ENCODE peak calls at places on chromosome 2, in ten cellular contexts. I is M059J; E is NCI-H1092 treated with DMSO at 0.1 percent for 48 hours; H is A673; C is stimulated activated CD8-positive, alpha-beta memory T cell treated with anti-CD3 and anti-CD28 coated beads, Interleukin-4, amount 100 ng/mL, for 1 hour; P is cerebellar cortex; B is HFF-Myc; V is fibroblast of gingiva; R is dorsolateral prefrontal cortex; O is stimulated activated naive CD8-positive, alpha-beta T cell treated with anti-CD3 and anti-CD28 coated beads, Interleukin-15, Interleukin-2, amounts not matched to agents 100 U/mL and 50 U/mL, for 24 hours. T is an unnamed sample.

GRCh38 chr2:127220807-127221527 is 868 bp upstream of the CYP27C1 start:
- DNase-seq in I (peak; percentile 22), E (no peak), H (no peak), C (no peak), P (no peak), B (no peak), V (no peak), R (no peak), O (no peak), T (no peak)

GRCh38 chr2:197614532-197614931 is 60.9 kb downstream of the RFTN2 start:
- DNase-seq in I (no peak), E (no peak), H (no peak), C (no peak), P (no peak), B (no peak), V (no peak), R (no peak), O (no peak), T (peak; percentile 37)

GRCh38 chr2:127508621-127509034 is 17.7 kb downstream of the IWS1 start:
- DNase-seq in I (peak; percentile 99), E (peak; percentile 26), H (peak; percentile 98), C (no peak), P (peak; percentile 51), B (peak; percentile 97), V (peak; percentile 100), R (peak; percentile 77), O (no peak), T (peak; percentile 51)

GRCh38 chr2:141348481-141348880 is 782.3 kb downstream of the LRP1B start:
- DNase-seq in I (no peak), E (no peak), H (no peak), C (no peak), P (no peak), B (peak; percentile 44), V (peak; percentile 58), R (no peak), O (no peak), T (no peak)

GRCh38 chr2:119407430-119408220 is 24.0 kb upstream of the TMEM37 start:
- DNase-seq in I (peak; percentile 51), E (peak; percentile 35), H (peak; percentile 87), C (no peak), P (peak; percentile 45), B (no peak), V (peak; percentile 49), R (no peak), O (peak; percentile 30), T (no peak)

GRCh38 chr2:66446178-66446860 is 11.4 kb downstream of the MEIS1 start:
- DNase-seq in I (no peak), E (no peak), H (no peak), C (no peak), P (peak; percentile 49), B (no peak), V (no peak), R (no peak), O (no peak), T (no peak)

GRCh38 chr2:73232471-73233153 is 427 bp downstream of the PRADC1 start:
- DNase-seq in I (peak; percentile 18), E (peak; percentile 10), H (no peak), C (no peak), P (peak; percentile 38), B (no peak), V (no peak), R (peak; percentile 35), O (peak; percentile 42), T (no peak)

GRCh38 chr2:52810460-52810859 is 957.1 kb upstream of the CHAC2 start:
- DNase-seq in I (peak; percentile 16), E (no peak), H (peak; percentile 1), C (no peak), P (peak; percentile 59), B (no peak), V (peak; percentile 26), R (no peak), O (no peak), T (no peak)

GRCh38 chr2:26739514-26739913 is 24.6 kb upstream of the SLC35F6 start:
- DNase-seq in I (no peak), E (no peak), H (no peak), C (no peak), P (no peak), B (no peak), V (no peak), R (no peak), O (no peak), T (no peak)

GRCh38 chr2:187390891-187391290 is 57.2 kb downstream of the CALCRL start:
- DNase-seq in I (peak; percentile 71), E (peak; percentile 4), H (peak; percentile 49), C (no peak), P (no peak), B (peak; percentile 41), V (peak; percentile 52), R (no peak), O (no peak), T (no peak)

GRCh38 chr2:239159476-239159911 is 241.3 kb downstream of the HDAC4 start:
- DNase-seq in I (no peak), E (no peak), H (no peak), C (no peak), P (no peak), B (no peak), V (no peak), R (no peak), O (no peak), T (no peak)

GRCh38 chr2:104040739-104041138 is 813.2 kb upstream of the POU3F3 start:
- DNase-seq in I (no peak), E (no peak), H (no peak), C (no peak), P (no peak), B (no peak), V (no peak), R (no peak), O (no peak), T (no peak)

GRCh38 chr2:96771792-96772618 is 11.3 kb downstream of the CNNM4 start:
- DNase-seq in I (no peak), E (no peak), H (no peak), C (no peak), P (no peak), B (no peak), V (no peak), R (no peak), O (no peak), T (no peak)

T was measured in caudate nucleus.